ENCODE peak calls at places on chromosomes 12 and 14, in ten cellular contexts. B, G, X, S, L, Z, K, O, U and E are unnamed samples.

GRCh38 chr12:47964102-47964723 is 817 bp downstream of the TMEM106C start:
- DNase-seq in B (no peak), G (peak), X (no peak), S (peak), L (no peak), Z (peak), K (peak), O (peak), U (peak), E (no peak)

GRCh38 chr14:53808042-53808441 is 148.6 kb downstream of the BMP4 start:
- DNase-seq in B (no peak), G (no peak), X (no peak), S (no peak), L (no peak), Z (no peak), K (no peak), O (no peak), U (no peak), E (no peak)

GRCh38 chr14:77290705-77291104 is 19.7 kb upstream of the NGB start:
- DNase-seq in B (no peak), G (no peak), X (peak), S (no peak), L (no peak), Z (no peak), K (no peak), O (no peak), U (no peak), E (no peak)

GRCh38 chr14:105700622-105701288 is 174.4 kb downstream of the TMEM121 start:
- DNase-seq in B (no peak), G (no peak), X (no peak), S (no peak), L (no peak), Z (no peak), K (peak), O (no peak), U (no peak), E (no peak)

GRCh38 chr12:64385468-64385867 is 5.1 kb downstream of the C12orf56 start:
- DNase-seq in B (no peak), G (no peak), X (peak), S (no peak), L (no peak), Z (no peak), K (no peak), O (no peak), U (no peak), E (no peak)

GRCh38 chr12:92827836-92828431 is 101.2 kb downstream of the EEA1 start:
- DNase-seq in B (no peak), G (no peak), X (peak), S (peak), L (no peak), Z (no peak), K (peak), O (no peak), U (peak), E (no peak)

GRCh38 chr12:31235868-31236395 is 90.0 kb downstream of the SINHCAF start:
- DNase-seq in B (no peak), G (no peak), X (no peak), S (peak), L (no peak), Z (no peak), K (no peak), O (no peak), U (no peak), E (no peak)

GRCh38 chr12:68853396-68854077 is 45.6 kb downstream of the MDM2 start:
- DNase-seq in B (no peak), G (no peak), X (no peak), S (no peak), L (no peak), Z (no peak), K (no peak), O (no peak), U (no peak), E (no peak)

GRCh38 chr14:41607966-41608663 is 1.4 kb downstream of the LRFN5 start:
- DNase-seq in B (peak), G (no peak), X (no peak), S (no peak), L (no peak), Z (no peak), K (no peak), O (peak), U (no peak), E (no peak)

GRCh38 chr14:93011650-93012317 is 88.8 kb downstream of the CHGA start:
- DNase-seq in B (no peak), G (no peak), X (no peak), S (no peak), L (no peak), Z (no peak), K (no peak), O (no peak), U (no peak), E (no peak)

GRCh38 chr14:93952829-93953228 is 23.5 kb downstream of the ASB2 start:
- DNase-seq in B (no peak), G (no peak), X (no peak), S (no peak), L (no peak), Z (no peak), K (no peak), O (no peak), U (no peak), E (no peak)

GRCh38 chr14:104975481-104976197 is 2.5 kb downstream of the AHNAK2 start:
- DNase-seq in B (peak), G (no peak), X (no peak), S (peak), L (no peak), Z (no peak), K (no peak), O (no peak), U (no peak), E (peak)

GRCh38 chr14:39268393-39268792 is 34.7 kb downstream of the MIA2 start:
- DNase-seq in B (no peak), G (no peak), X (peak), S (peak), L (no peak), Z (no peak), K (no peak), O (no peak), U (no peak), E (no peak)

GRCh38 chr14:95033851-95034622 is 123.3 kb downstream of the DICER1 start:
- DNase-seq in B (peak), G (no peak), X (no peak), S (no peak), L (no peak), Z (no peak), K (no peak), O (no peak), U (no peak), E (no peak)

GRCh38 chr14:68757618-68758081 is 35.2 kb downstream of the ZFP36L1 start:
- DNase-seq in B (no peak), G (no peak), X (peak), S (peak), L (peak), Z (no peak), K (no peak), O (no peak), U (no peak), E (no peak)

GRCh38 chr12:56760460-56760859 is 2.7 kb upstream of the HSD17B6 start:
- DNase-seq in B (no peak), G (no peak), X (no peak), S (no peak), L (no peak), Z (no peak), K (no peak), O (peak), U (no peak), E (no peak)

GRCh38 chr14:69716483-69717187 is 50.3 kb upstream of the SRSF5 start:
- DNase-seq in B (no peak), G (no peak), X (peak), S (peak), L (no peak), Z (no peak), K (peak), O (no peak), U (peak), E (no peak)

GRCh38 chr12:20415013-20415412 is 46.7 kb downstream of the PDE3A start:
- DNase-seq in B (no peak), G (no peak), X (no peak), S (no peak), L (peak), Z (no peak), K (no peak), O (no peak), U (peak), E (peak)

GRCh38 chr12:111024205-111024794 is 103.9 kb upstream of the MYL2 start:
- DNase-seq in B (no peak), G (peak), X (peak), S (peak), L (peak), Z (no peak), K (peak), O (peak), U (peak), E (no peak)

GRCh38 chr12:56338643-56339422 is at the start of gene IL23A:
- DNase-seq in B (no peak), G (no peak), X (peak), S (no peak), L (no peak), Z (no peak), K (peak), O (no peak), U (peak), E (no peak)

GRCh38 chr14:75201087-75201486 is 24.7 kb upstream of the TMED10 start:
- DNase-seq in B (no peak), G (no peak), X (no peak), S (no peak), L (no peak), Z (no peak), K (no peak), O (no peak), U (no peak), E (no peak)

GRCh38 chr12:51926718-51927117 is 19.4 kb downstream of the ACVRL1 start:
- DNase-seq in B (no peak), G (peak), X (peak), S (peak), L (no peak), Z (no peak), K (peak), O (no peak), U (peak), E (no peak)

GRCh38 chr14:32367501-32367900 is 38.4 kb downstream of the AKAP6 start:
- DNase-seq in B (no peak), G (no peak), X (no peak), S (no peak), L (no peak), Z (no peak), K (no peak), O (no peak), U (no peak), E (no peak)

GRCh38 chr12:79186506-79186905 is 321.9 kb downstream of the SYT1 start:
- DNase-seq in B (no peak), G (no peak), X (no peak), S (no peak), L (no peak), Z (no peak), K (no peak), O (no peak), U (no peak), E (no peak)

GRCh38 chr14:74846968-74847549 is 28.9 kb downstream of the PROX2 start:
- DNase-seq in B (no peak), G (no peak), X (peak), S (no peak), L (no peak), Z (no peak), K (no peak), O (no peak), U (no peak), E (no peak)

GRCh38 chr12:98388126-98388525 is 127.3 kb upstream of the TMPO start:
- DNase-seq in B (no peak), G (no peak), X (no peak), S (no peak), L (no peak), Z (no peak), K (no peak), O (no peak), U (no peak), E (no peak)

GRCh38 chr12:19880724-19881123 is 441.4 kb downstream of the AEBP2 start:
- DNase-seq in B (no peak), G (no peak), X (no peak), S (no peak), L (no peak), Z (no peak), K (no peak), O (no peak), U (no peak), E (no peak)

GRCh38 chr14:35825968-35826217 is 245 bp upstream of the BRMS1L start:
- DNase-seq in B (no peak), G (no peak), X (no peak), S (no peak), L (no peak), Z (no peak), K (no peak), O (no peak), U (no peak), E (no peak)

GRCh38 chr12:124542021-124542941 is 25.1 kb downstream of the NCOR2 start:
- DNase-seq in B (no peak), G (no peak), X (no peak), S (no peak), L (no peak), Z (no peak), K (no peak), O (no peak), U (no peak), E (no peak)

GRCh38 chr14:45610303-45610702 is 357.3 kb upstream of the MIS18BP1 start:
- DNase-seq in B (no peak), G (no peak), X (no peak), S (no peak), L (no peak), Z (no peak), K (no peak), O (no peak), U (peak), E (no peak)

GRCh38 chr12:109334887-109335286 is 12.8 kb upstream of the MYO1H start:
- DNase-seq in B (no peak), G (no peak), X (no peak), S (no peak), L (no peak), Z (no peak), K (no peak), O (no peak), U (no peak), E (no peak)

GRCh38 chr12:107405436-107405835 is 280.2 kb upstream of the PWP1 start:
- DNase-seq in B (no peak), G (no peak), X (no peak), S (no peak), L (peak), Z (no peak), K (no peak), O (no peak), U (no peak), E (no peak)

GRCh38 chr14:32306549-32306948 is 22.5 kb upstream of the AKAP6 start:
- DNase-seq in B (no peak), G (no peak), X (no peak), S (no peak), L (no peak), Z (no peak), K (no peak), O (no peak), U (no peak), E (no peak)

GRCh38 chr12:94195483-94195882 is 47.1 kb downstream of the PLXNC1 start:
- DNase-seq in B (no peak), G (no peak), X (no peak), S (no peak), L (no peak), Z (no peak), K (no peak), O (no peak), U (no peak), E (no peak)

GRCh38 chr12:108728820-108729611 is 2.3 kb downstream of the CORO1C start:
- DNase-seq in B (no peak), G (no peak), X (peak), S (no peak), L (no peak), Z (no peak), K (no peak), O (no peak), U (peak), E (no peak)

GRCh38 chr12:10668526-10668925 is 5.3 kb downstream of the STYK1 start:
- DNase-seq in B (no peak), G (no peak), X (no peak), S (no peak), L (no peak), Z (no peak), K (peak), O (no peak), U (peak), E (no peak)

GRCh38 chr12:10673660-10674384 is at the start of gene STYK1:
- DNase-seq in B (peak), G (peak), X (peak), S (peak), L (no peak), Z (no peak), K (peak), O (peak), U (peak), E (no peak)

GRCh38 chr12:10669533-10669932 is 4.3 kb downstream of the STYK1 start:
- DNase-seq in B (no peak), G (no peak), X (no peak), S (no peak), L (no peak), Z (no peak), K (no peak), O (no peak), U (peak), E (no peak)

GRCh38 chr12:10667581-10667980 is 6.3 kb downstream of the STYK1 start:
- DNase-seq in B (no peak), G (no peak), X (no peak), S (no peak), L (no peak), Z (no peak), K (no peak), O (no peak), U (peak), E (no peak)

DNA sequence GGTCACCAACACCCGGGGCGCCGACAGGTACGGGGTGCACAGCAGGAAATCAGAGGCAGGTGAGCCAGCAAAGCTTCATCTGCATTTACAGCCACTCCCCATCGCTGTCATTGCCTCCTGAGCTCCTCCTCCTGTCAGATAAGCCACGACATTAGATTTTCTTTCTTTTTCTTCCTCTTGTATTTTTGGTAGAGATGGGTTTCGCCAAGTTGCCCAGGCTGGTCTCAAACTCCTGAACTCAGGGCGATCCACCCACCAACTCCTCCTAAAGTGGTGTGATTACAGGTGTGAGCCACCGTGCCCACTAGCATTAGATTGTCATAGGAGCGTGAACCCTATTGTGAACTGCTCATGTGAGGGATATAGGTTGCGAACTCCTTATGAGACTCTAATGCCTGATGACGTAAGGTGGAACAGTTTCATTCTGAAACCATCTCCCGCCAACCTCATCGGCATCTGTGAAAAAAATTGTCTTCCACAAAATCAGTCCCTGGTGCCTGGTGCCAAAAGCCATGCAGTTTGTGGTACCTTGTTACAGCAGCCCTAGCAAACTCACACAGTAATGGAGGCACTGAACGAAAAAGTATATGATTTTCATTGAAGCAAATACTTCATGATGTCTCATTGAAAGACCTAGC is 1.5 kb downstream of the STYK1 start:
- DNase-seq in B (no peak), G (no peak), X (no peak), S (no peak), L (no peak), Z (no peak), K (peak), O (no peak), U (no peak), E (no peak)
- TF ChIP-seq POLR2A in B (no peak), G (no peak), X (no peak), S (no peak), L (no peak), Z (no peak), K (peak), O (no peak), U (no peak), E (no peak)

GRCh38 chr14:23360496-23360895 is 4.5 kb downstream of the EFS start:
- DNase-seq in B (peak), G (no peak), X (no peak), S (peak), L (no peak), Z (no peak), K (no peak), O (no peak), U (no peak), E (no peak)
- TF ChIP-seq CTCF in B (no peak), G (no peak), X (peak), S (peak), L (no peak), Z (no peak), K (no peak), O (no peak), U (no peak), E (no peak)

GRCh38 chr14:76262591-76262990 is 110.9 kb downstream of the GPATCH2L start:
- DNase-seq in B (no peak), G (no peak), X (no peak), S (no peak), L (no peak), Z (no peak), K (no peak), O (no peak), U (no peak), E (no peak)
- TF ChIP-seq POLR2A in B (no peak), G (no peak), X (no peak), S (no peak), L (no peak), Z (no peak), K (no peak), O (no peak), U (no peak), E (no peak)

DNA sequence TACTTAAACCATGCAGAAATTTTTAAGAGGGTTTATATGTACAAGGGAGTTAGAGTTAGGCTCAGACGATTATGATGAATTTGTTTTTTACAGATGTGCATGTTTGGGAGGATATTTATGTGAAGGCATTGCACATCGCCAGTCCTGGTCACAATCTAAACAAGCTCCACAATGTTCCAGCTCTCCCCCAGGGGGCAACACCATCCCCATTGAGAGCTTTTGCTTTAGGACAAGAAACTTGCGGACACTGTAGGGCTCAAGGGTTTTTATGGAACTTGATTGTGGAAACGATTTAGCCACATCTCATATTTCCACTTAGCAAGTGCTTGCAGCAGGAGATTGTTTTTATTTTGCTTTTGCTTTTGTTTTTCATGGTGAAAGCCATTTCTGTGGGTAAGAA is 276.8 kb upstream of the SRRM4 start:
- DNase-seq in B (no peak), G (no peak), X (no peak), S (peak), L (no peak), Z (no peak), K (no peak), O (no peak), U (no peak), E (no peak)
- TF ChIP-seq CTCF in B (no peak), G (no peak), X (no peak), S (peak), L (no peak), Z (no peak), K (no peak), O (no peak), U (no peak), E (no peak)

GRCh38 chr14:56216631-56217379 is 98.6 kb downstream of the PELI2 start:
- DNase-seq in B (no peak), G (peak), X (peak), S (peak), L (peak), Z (peak), K (peak), O (no peak), U (peak), E (peak)
- TF ChIP-seq POLR2A in B (no peak), G (no peak), X (no peak), S (no peak), L (no peak), Z (no peak), K (no peak), O (no peak), U (no peak), E (no peak)

DNA sequence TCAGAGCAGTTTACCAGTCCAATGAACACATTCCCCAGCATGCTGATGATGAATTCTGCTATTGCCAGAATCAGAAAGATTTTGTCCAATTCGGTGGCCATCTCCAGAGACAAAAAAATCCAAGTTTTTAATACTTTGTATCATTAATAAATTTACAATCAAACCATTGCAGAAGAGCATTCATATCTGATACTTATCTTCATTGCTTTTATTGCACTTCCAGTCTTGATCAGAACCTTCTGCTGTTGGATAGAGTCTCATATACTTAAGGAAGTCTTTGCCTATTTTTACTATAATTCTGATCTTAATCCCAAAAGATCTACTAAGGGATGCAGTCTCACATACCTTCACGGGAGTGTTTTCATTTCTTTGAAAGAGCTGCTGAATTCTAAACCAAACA is at the start of gene TAS2R42:
- DNase-seq in B (no peak), G (no peak), X (no peak), S (no peak), L (no peak), Z (no peak), K (no peak), O (no peak), U (no peak), E (no peak)
- TF ChIP-seq CTCF in B (no peak), G (no peak), X (no peak), S (no peak), L (no peak), Z (no peak), K (no peak), O (no peak), U (no peak), E (no peak)

GRCh38 chr12:57852620-57853509 is 6.3 kb upstream of the CTDSP2 start:
- DNase-seq in B (peak), G (no peak), X (no peak), S (no peak), L (peak), Z (peak), K (peak), O (no peak), U (no peak), E (peak)
- TF ChIP-seq POLR2A in B (no peak), G (no peak), X (no peak), S (no peak), L (no peak), Z (no peak), K (no peak), O (no peak), U (no peak), E (no peak)